ENCODE peak calls at places on chromosomes 12 and 14, in five cellular contexts. Z is glutamatergic neuron; V is fibroblast of the aortic adventitia; A is activated naive CD4-positive, alpha-beta T cell; Y is right atrium auricular region. X is an unnamed sample.

GRCh38 chr12:17416748-17417147 is 673.2 kb downstream of the RERGL start:
- DNase-seq in Z (no peak), V (no peak), A (no peak), Y (no peak), X (no peak)

GRCh38 chr14:24921903-24922302 is 128.0 kb downstream of the STXBP6 start:
- DNase-seq in Z (no peak), V (peak; percentile 20), A (no peak), Y (no peak), X (no peak)

GRCh38 chr12:49587174-49587908 is 18.1 kb downstream of the FAM186B start:
- DNase-seq in Z (no peak), V (no peak), A (no peak), Y (no peak), X (no peak)

GRCh38 chr12:104011265-104011664 is 38.7 kb downstream of the GLT8D2 start:
- DNase-seq in Z (no peak), V (peak; percentile 89), A (no peak), Y (no peak), X (no peak)

GRCh38 chr12:45893240-45893639 is 97.1 kb downstream of the SCAF11 start:
- DNase-seq in Z (no peak), V (no peak), A (no peak), Y (no peak), X (no peak)

GRCh38 chr12:75489613-75490210 is 9.2 kb downstream of the GLIPR1 start:
- DNase-seq in Z (no peak), V (peak; percentile 77), A (no peak), Y (no peak), X (no peak)

GRCh38 chr12:26126340-26127284 is 1.8 kb upstream of the BHLHE41 start:
- DNase-seq in Z (peak; percentile 87), V (peak; percentile 73), A (no peak), Y (peak; percentile 87), X (no peak)

GRCh38 chr12:110934093-110934852 is 13.9 kb upstream of the MYL2 start:
- DNase-seq in Z (no peak), V (peak; percentile 27), A (no peak), Y (no peak), X (no peak)

GRCh38 chr12:52007158-52007921 is 594 bp downstream of the TAMALIN start:
- DNase-seq in Z (no peak), V (no peak), A (peak; percentile 26), Y (no peak), X (no peak)

GRCh38 chr12:65155784-65156183 is 13.6 kb upstream of the LEMD3 start:
- DNase-seq in Z (no peak), V (no peak), A (no peak), Y (no peak), X (no peak)

GRCh38 chr12:61896436-61896835 is 363.8 kb upstream of the USP15 start:
- DNase-seq in Z (no peak), V (no peak), A (no peak), Y (no peak), X (no peak)

GRCh38 chr12:67025543-67026114 is 243.5 kb upstream of the CAND1 start:
- DNase-seq in Z (peak; percentile 69), V (peak; percentile 20), A (peak; percentile 7), Y (no peak), X (no peak)

GRCh38 chr14:104080557-104081492 is 4.7 kb upstream of the ASPG start:
- DNase-seq in Z (no peak), V (no peak), A (no peak), Y (no peak), X (no peak)

GRCh38 chr12:102885043-102885932 is 31.8 kb downstream of the PAH start:
- DNase-seq in Z (no peak), V (no peak), A (no peak), Y (no peak), X (no peak)

GRCh38 chr14:77123381-77124344 is 17.9 kb downstream of the ZDHHC22 start:
- DNase-seq in Z (no peak), V (no peak), A (no peak), Y (no peak), X (no peak)

GRCh38 chr12:58433969-58434368 is 486.3 kb downstream of the LRIG3 start:
- DNase-seq in Z (no peak), V (no peak), A (no peak), Y (no peak), X (no peak)

GRCh38 chr12:103109861-103110260 is 152.4 kb downstream of the ASCL1 start:
- DNase-seq in Z (no peak), V (no peak), A (no peak), Y (no peak), X (no peak)

GRCh38 chr14:79278798-79279644 is 932.3 kb downstream of the DIO2 start:
- DNase-seq in Z (peak; percentile 86), V (peak; percentile 59), A (no peak), Y (peak; percentile 80), X (no peak)

X was measured in cortex of kidney.